ENCODE peak calls at places on chromosomes 11 and 22, in six cellular contexts. A, H, D, Z, J and U are unnamed samples. For H3K4me1, the result is how much of the 10 kb centered on the place peaks cover.

GRCh38 chr11:14075679-14076078 is 113.2 kb downstream of the SPON1 start:
- DNase-seq in A (no peak), H (no peak), D (no peak), Z (no peak), J (no peak), U (no peak)

GRCh38 chr22:30238661-30239420 is 7.7 kb downstream of the LIF start:
- DNase-seq in A (peak), H (no peak), D (no peak), Z (peak), J (no peak), U (no peak)

GRCh38 chr22:27284314-27284713 is 517.2 kb downstream of the MN1 start:
- DNase-seq in A (no peak), H (no peak), D (no peak), Z (no peak), J (no peak), U (no peak)

GRCh38 chr11:72744474-72744873 is 7.7 kb downstream of the ARAP1 start:
- DNase-seq in A (no peak), H (no peak), D (no peak), Z (no peak), J (no peak), U (no peak)

GRCh38 chr22:32200752-32201151 is 4.1 kb downstream of the RFPL2 start:
- DNase-seq in A (no peak), H (no peak), D (no peak), Z (no peak), J (no peak), U (no peak)

GRCh38 chr11:118883368-118884071 is at the start of gene CXCR5:
- DNase-seq in A (no peak), H (no peak), D (no peak), Z (no peak), J (no peak), U (no peak)

GRCh38 chr11:134758342-134758931 is 346.4 kb upstream of the B3GAT1 start:
- DNase-seq in A (no peak), H (no peak), D (no peak), Z (no peak), J (no peak), U (no peak)

GRCh38 chr11:70265341-70265740 is 5.1 kb upstream of the PPFIA1 start:
- DNase-seq in A (no peak), H (no peak), D (no peak), Z (no peak), J (no peak), U (no peak)

GRCh38 chr11:72251614-72252013 is 7.6 kb upstream of the PHOX2A start:
- DNase-seq in A (no peak), H (no peak), D (no peak), Z (no peak), J (no peak), U (no peak)

GRCh38 chr22:24322522-24322921 is 51.9 kb downstream of the SPECC1L start:
- DNase-seq in A (no peak), H (no peak), D (no peak), Z (no peak), J (no peak), U (no peak)

GRCh38 chr11:36363361-36364272 is 67.5 kb downstream of the PRR5L start:
- DNase-seq in A (no peak), H (no peak), D (peak), Z (no peak), J (no peak), U (no peak)

GRCh38 chr11:133343951-133344350 is 188.3 kb downstream of the OPCML start:
- DNase-seq in A (no peak), H (no peak), D (no peak), Z (no peak), J (no peak), U (no peak)

GRCh38 chr11:12818333-12819015 is 144.3 kb downstream of the TEAD1 start:
- DNase-seq in A (no peak), H (no peak), D (no peak), Z (no peak), J (no peak), U (no peak)

GRCh38 chr11:123377355-123377754 is 52.7 kb upstream of the GRAMD1B start:
- DNase-seq in A (no peak), H (no peak), D (no peak), Z (no peak), J (no peak), U (no peak)

GRCh38 chr11:95922099-95922498 is 1.8 kb downstream of the MTMR2 start:
- DNase-seq in A (no peak), H (no peak), D (peak), Z (no peak), J (no peak), U (no peak)

GRCh38 chr22:50009251-50009650 is 3.3 kb downstream of the IL17REL start:
- DNase-seq in A (no peak), H (no peak), D (no peak), Z (no peak), J (no peak), U (no peak)

GRCh38 chr11:125904678-125905077 is 370 bp downstream of the DDX25 start:
- DNase-seq in A (no peak), H (no peak), D (no peak), Z (no peak), J (no peak), U (no peak)

GRCh38 chr11:92854952-92855351 is 114.5 kb upstream of the MTNR1B start:
- DNase-seq in A (no peak), H (no peak), D (no peak), Z (no peak), J (no peak), U (no peak)

GRCh38 chr11:60914620-60915249 is 777 bp downstream of the TMEM109 start:
- DNase-seq in A (no peak), H (no peak), D (peak), Z (peak), J (no peak), U (peak)

GRCh38 chr22:50470491-50470890 is 4.3 kb downstream of the SBF1 start:
- DNase-seq in A (no peak), H (no peak), D (no peak), Z (peak), J (no peak), U (no peak)

GRCh38 chr11:78268516-78269410 is 80.0 kb downstream of the USP35 start:
- DNase-seq in A (peak), H (no peak), D (peak), Z (no peak), J (no peak), U (no peak)

GRCh38 chr11:69868003-69868865 is 49.0 kb upstream of the FGF3 start:
- DNase-seq in A (no peak), H (no peak), D (no peak), Z (no peak), J (no peak), U (no peak)

GRCh38 chr22:37547249-37547741 is 13.0 kb upstream of the CDC42EP1 start:
- DNase-seq in A (no peak), H (no peak), D (no peak), Z (no peak), J (no peak), U (no peak)

GRCh38 chr11:64723117-64723906 is at the start of gene NRXN2:
- DNase-seq in A (peak), H (peak), D (peak), Z (peak), J (peak), U (peak)

GRCh38 chr11:995752-996420 is 40.6 kb downstream of the MUC6 start:
- DNase-seq in A (no peak), H (no peak), D (no peak), Z (no peak), J (no peak), U (no peak)

GRCh38 chr11:33310720-33311500 is 53.7 kb downstream of the HIPK3 start:
- DNase-seq in A (no peak), H (no peak), D (no peak), Z (no peak), J (no peak), U (no peak)

GRCh38 chr22:49433717-49434611 is 393.7 kb downstream of the BRD1 start:
- DNase-seq in A (no peak), H (no peak), D (no peak), Z (no peak), J (no peak), U (peak)

GRCh38 chr11:133311230-133311629 is 221.1 kb downstream of the OPCML start:
- DNase-seq in A (no peak), H (no peak), D (no peak), Z (no peak), J (no peak), U (no peak)

GRCh38 chr11:35182317-35182939 is 43.5 kb downstream of the CD44 start:
- DNase-seq in A (no peak), H (no peak), D (no peak), Z (no peak), J (peak), U (no peak)

GRCh38 chr22:50146440-50147228 is 23.9 kb upstream of the PANX2 start:
- DNase-seq in A (peak), H (peak), D (no peak), Z (peak), J (no peak), U (no peak)

GRCh38 chr11:117232911-117233409 is 489 bp downstream of the RNF214 start:
- DNase-seq in A (no peak), H (no peak), D (peak), Z (no peak), J (no peak), U (no peak)

GRCh38 chr22:32336185-32336603 is 21.5 kb upstream of the RFPL3 start:
- DNase-seq in A (no peak), H (no peak), D (no peak), Z (no peak), J (no peak), U (no peak)

GRCh38 chr11:123006860-123007542 is 25.4 kb upstream of the BSX start:
- DNase-seq in A (no peak), H (no peak), D (no peak), Z (no peak), J (no peak), U (no peak)

GRCh38 chr22:30806391-30806861 is 111.8 kb downstream of the OSBP2 start:
- DNase-seq in A (no peak), H (no peak), D (peak), Z (no peak), J (no peak), U (peak)

GRCh38 chr11:7905549-7905948 is 25.5 kb downstream of the OR10A6 start:
- DNase-seq in A (no peak), H (no peak), D (no peak), Z (no peak), J (no peak), U (no peak)

GRCh38 chr11:131370090-131370751 is at the start of gene NTM:
- DNase-seq in A (no peak), H (no peak), D (no peak), Z (peak), J (peak), U (no peak)
- H3K4me3 ChIP-seq in A (no peak), H (no peak), D (no peak), Z (no peak), J (no peak), U (no peak)

GRCh38 chr11:68040957-68041591 is 2.2 kb downstream of the TCIRG1 start:
- DNase-seq in A (peak), H (no peak), D (no peak), Z (peak), J (no peak), U (no peak)
- H3K4me1 ChIP-seq in A (under half), H (under half), D (under half), Z (under half), J (under half), U (under half)

GRCh38 chr11:102448869-102449224 is 3.7 kb downstream of the TMEM123 start:
- DNase-seq in A (no peak), H (no peak), D (peak), Z (no peak), J (no peak), U (no peak)
- H3K4me3 ChIP-seq in A (no peak), H (no peak), D (no peak), Z (no peak), J (no peak), U (no peak)

DNA sequence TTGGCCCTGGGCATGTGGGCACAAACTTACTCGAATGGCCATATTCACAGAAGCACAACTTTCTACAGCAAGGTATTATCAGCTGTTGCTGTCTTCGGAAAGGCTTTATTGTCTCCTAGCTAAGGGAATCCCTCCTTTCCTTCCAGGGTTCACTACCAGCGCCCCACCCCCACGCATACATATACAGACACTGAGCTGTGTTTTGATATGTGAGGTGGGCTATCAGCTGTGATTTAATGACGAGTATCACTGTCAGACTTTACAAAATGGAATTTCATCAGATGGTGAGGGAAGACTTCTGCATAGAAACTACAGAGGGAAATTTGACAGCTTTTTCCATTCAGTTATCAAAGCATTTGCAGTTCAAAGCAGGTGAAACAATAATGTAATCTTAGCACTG is 730.2 kb downstream of the NTM start:
- DNase-seq in A (no peak), H (no peak), D (no peak), Z (no peak), J (no peak), U (no peak)
- H3K4me1 ChIP-seq in A (under half), H (under half), D (under half), Z (under half), J (under half), U (under half)